ENCODE peak calls at places on chromosomes 4 and X, in five cellular contexts. O is AG10803, E is astrocyte of the spinal cord, B is AG09319, V is AG04450. A is an unnamed sample.

GRCh38 chr4:126604273-126604867 is 1028.4 kb upstream of the INTU start:
- DNase-seq in O (peak), E (peak), B (peak), V (peak), A (peak)

GRCh38 chr4:11471613-11472012 is 42.9 kb upstream of the HS3ST1 start:
- DNase-seq in O (no peak), E (no peak), B (no peak), V (no peak), A (no peak)

GRCh38 chr4:145287351-145287750 is 107.0 kb upstream of the OTUD4 start:
- DNase-seq in O (no peak), E (no peak), B (no peak), V (no peak), A (no peak)

GRCh38 chrX:30888526-30889146 is 418 bp downstream of the TAB3 start:
- DNase-seq in O (no peak), E (no peak), B (no peak), V (no peak), A (peak)

GRCh38 chrX:86946569-86946968 is 571.0 kb upstream of the KLHL4 start:
- DNase-seq in O (no peak), E (no peak), B (no peak), V (no peak), A (no peak)

GRCh38 chrX:50813843-50814661 is at the start of gene SHROOM4:
- DNase-seq in O (peak), E (peak), B (no peak), V (no peak), A (no peak)

GRCh38 chr4:42570221-42570620 is 86.7 kb downstream of the ATP8A1 start:
- DNase-seq in O (no peak), E (no peak), B (no peak), V (no peak), A (no peak)

GRCh38 chrX:154827194-154827593 is 7.3 kb downstream of the SMIM9 start:
- DNase-seq in O (peak), E (no peak), B (no peak), V (no peak), A (no peak)

GRCh38 chr4:159428293-159428692 is 325.4 kb downstream of the RAPGEF2 start:
- DNase-seq in O (no peak), E (no peak), B (no peak), V (no peak), A (no peak)

GRCh38 chr4:88320174-88320779 is 35.9 kb upstream of the PPM1K start:
- DNase-seq in O (no peak), E (peak), B (no peak), V (no peak), A (no peak)

GRCh38 chr4:185128272-185129119 is 14.6 kb upstream of the SLC25A4 start:
- DNase-seq in O (no peak), E (no peak), B (no peak), V (no peak), A (no peak)

GRCh38 chr4:139208404-139208945 is 31.5 kb upstream of the ELF2 start:
- DNase-seq in O (peak), E (peak), B (peak), V (peak), A (peak)

GRCh38 chrX:153900806-153901752 is 3.4 kb upstream of the AVPR2 start:
- DNase-seq in O (peak), E (peak), B (peak), V (peak), A (peak)

GRCh38 chrX:153450114-153450948 is 4.5 kb upstream of the TREX2 start:
- DNase-seq in O (no peak), E (no peak), B (no peak), V (no peak), A (no peak)

GRCh38 chrX:96361844-96362243 is 322.8 kb upstream of the DIAPH2 start:
- DNase-seq in O (no peak), E (no peak), B (no peak), V (no peak), A (no peak)

GRCh38 chr4:53620956-53621355 is 29.7 kb upstream of the LNX1 start:
- DNase-seq in O (no peak), E (no peak), B (no peak), V (no peak), A (no peak)

GRCh38 chr4:146795721-146796120 is 149.9 kb downstream of the TTC29 start:
- DNase-seq in O (no peak), E (no peak), B (no peak), V (no peak), A (no peak)

GRCh38 chrX:110568396-110568795 is 209.7 kb downstream of the RTL9 start:
- DNase-seq in O (no peak), E (peak), B (no peak), V (no peak), A (no peak)

GRCh38 chrX:154378059-154378798 is 866 bp upstream of the EMD start:
- DNase-seq in O (peak), E (peak), B (no peak), V (no peak), A (no peak)

GRCh38 chrX:100368167-100368566 is 41.9 kb downstream of the PCDH19 start:
- DNase-seq in O (no peak), E (no peak), B (no peak), V (no peak), A (no peak)

GRCh38 chr4:68570122-68570507 is 6.0 kb downstream of the UGT2B17 start:
- DNase-seq in O (no peak), E (no peak), B (no peak), V (no peak), A (no peak)

GRCh38 chr4:87011340-87012034 is 76.7 kb downstream of the AFF1 start:
- DNase-seq in O (peak), E (peak), B (no peak), V (no peak), A (peak)

GRCh38 chr4:97349468-97350186 is 793.6 kb downstream of the STPG2 start:
- DNase-seq in O (no peak), E (no peak), B (no peak), V (no peak), A (no peak)

GRCh38 chr4:110119880-110120279 is 78.5 kb downstream of the ELOVL6 start:
- DNase-seq in O (peak), E (peak), B (peak), V (peak), A (peak)

GRCh38 chr4:187383181-187383580 is 612.4 kb upstream of the ZFP42 start:
- DNase-seq in O (no peak), E (no peak), B (no peak), V (no peak), A (no peak)

GRCh38 chrX:118726887-118727685 is at the start of gene IL13RA1:
- DNase-seq in O (peak), E (peak), B (peak), V (no peak), A (peak)

GRCh38 chrX:52923781-52924241 is 26.7 kb downstream of the FAM156B start:
- DNase-seq in O (peak), E (peak), B (no peak), V (no peak), A (peak)

GRCh38 chr4:97656034-97656720 is 487.1 kb downstream of the STPG2 start:
- DNase-seq in O (peak), E (peak), B (no peak), V (no peak), A (peak)

GRCh38 chr4:105808030-105808429 is 87.2 kb upstream of the NPNT start:
- DNase-seq in O (no peak), E (no peak), B (no peak), V (no peak), A (no peak)

GRCh38 chrX:9357500-9358139 is 107.2 kb upstream of the TBL1X start:
- DNase-seq in O (no peak), E (no peak), B (no peak), V (no peak), A (no peak)

GRCh38 chrX:50691820-50692219 is 122.2 kb downstream of the SHROOM4 start:
- DNase-seq in O (peak), E (peak), B (no peak), V (peak), A (peak)

GRCh38 chrX:131704136-131704695 is 160.3 kb downstream of the OR13H1 start:
- DNase-seq in O (peak), E (peak), B (peak), V (no peak), A (peak)

GRCh38 chrX:153647461-153648357 is 706 bp downstream of the DUSP9 start:
- DNase-seq in O (no peak), E (no peak), B (no peak), V (no peak), A (no peak)

GRCh38 chr4:99655315-99656081 is 2.1 kb downstream of the C4orf54 start:
- DNase-seq in O (peak), E (peak), B (peak), V (peak), A (peak)

GRCh38 chr4:94848326-94848725 is 90.6 kb downstream of the BMPR1B start:
- DNase-seq in O (no peak), E (no peak), B (no peak), V (no peak), A (no peak)

GRCh38 chrX:134431894-134432293 is 28.1 kb upstream of the HPRT1 start:
- DNase-seq in O (peak), E (peak), B (no peak), V (no peak), A (peak)

GRCh38 chr4:41525129-41525528 is 12.8 kb upstream of the LIMCH1 start:
- DNase-seq in O (peak), E (peak), B (no peak), V (peak), A (no peak)

GRCh38 chr4:25966171-25966570 is 52.2 kb downstream of the SMIM20 start:
- DNase-seq in O (peak), E (peak), B (no peak), V (peak), A (no peak)

GRCh38 chrX:2614911-2615310 is 76.2 kb upstream of the CD99 start:
- DNase-seq in O (peak), E (peak), B (peak), V (peak), A (peak)

DNA sequence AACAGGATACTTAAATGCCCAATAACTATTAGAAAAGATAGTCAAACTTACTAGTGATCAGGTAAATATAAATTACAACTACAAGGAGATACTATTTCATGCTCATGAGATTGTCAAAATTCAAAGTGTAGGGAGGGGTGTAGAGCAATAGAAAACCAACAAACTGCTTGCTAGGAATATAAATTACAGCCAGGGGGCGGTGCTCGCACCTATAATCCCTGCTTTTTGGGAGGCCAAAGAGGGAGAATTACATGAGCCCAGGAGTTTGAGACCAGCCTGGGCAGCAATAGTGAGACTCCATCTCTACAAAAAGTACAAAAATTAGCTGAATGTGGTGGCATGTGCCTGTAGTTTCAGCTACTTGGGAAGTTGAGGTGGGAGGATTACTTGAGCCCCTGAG is 556.5 kb upstream of the NR3C2 start:
- DNase-seq in O (peak), E (peak), B (no peak), V (peak), A (no peak)
- TF ChIP-seq CTCF in O (peak), E (peak), B (peak), V (peak), A (peak)

GRCh38 chr4:6916587-6917444 is 7.2 kb downstream of the TBC1D14 start:
- DNase-seq in O (peak), E (no peak), B (no peak), V (no peak), A (no peak)

GRCh38 chr4:6913350-6913749 is 3.7 kb downstream of the TBC1D14 start:
- DNase-seq in O (no peak), E (no peak), B (no peak), V (no peak), A (no peak)

GRCh38 chr4:6916069-6916586 is 6.5 kb downstream of the TBC1D14 start:
- DNase-seq in O (no peak), E (no peak), B (no peak), V (no peak), A (no peak)

GRCh38 chr4:6914448-6914847 is 4.8 kb downstream of the TBC1D14 start:
- DNase-seq in O (no peak), E (no peak), B (no peak), V (no peak), A (no peak)

GRCh38 chr4:6915041-6916005 is 5.7 kb downstream of the TBC1D14 start:
- DNase-seq in O (no peak), E (no peak), B (no peak), V (no peak), A (no peak)
- TF ChIP-seq CTCF in O (no peak), E (no peak), B (no peak), V (no peak), A (no peak)

GRCh38 chr4:113328514-113328913 is 279.1 kb downstream of the ANK2 start:
- DNase-seq in O (no peak), E (no peak), B (no peak), V (no peak), A (no peak)
- TF ChIP-seq CTCF in O (peak), E (peak), B (peak), V (peak), A (peak)

GRCh38 chr4:120918788-120919187 is 3.7 kb downstream of the PRDM5 start:
- DNase-seq in O (peak), E (peak), B (peak), V (no peak), A (no peak)

GRCh38 chr4:120920666-120921065 is 1.9 kb downstream of the PRDM5 start:
- DNase-seq in O (no peak), E (no peak), B (no peak), V (no peak), A (no peak)

GRCh38 chr4:120918092-120918491 is 4.4 kb downstream of the PRDM5 start:
- DNase-seq in O (no peak), E (no peak), B (no peak), V (no peak), A (no peak)

GRCh38 chr4:120921456-120922389 is 803 bp downstream of the PRDM5 start:
- DNase-seq in O (peak), E (peak), B (peak), V (peak), A (peak)

DNA sequence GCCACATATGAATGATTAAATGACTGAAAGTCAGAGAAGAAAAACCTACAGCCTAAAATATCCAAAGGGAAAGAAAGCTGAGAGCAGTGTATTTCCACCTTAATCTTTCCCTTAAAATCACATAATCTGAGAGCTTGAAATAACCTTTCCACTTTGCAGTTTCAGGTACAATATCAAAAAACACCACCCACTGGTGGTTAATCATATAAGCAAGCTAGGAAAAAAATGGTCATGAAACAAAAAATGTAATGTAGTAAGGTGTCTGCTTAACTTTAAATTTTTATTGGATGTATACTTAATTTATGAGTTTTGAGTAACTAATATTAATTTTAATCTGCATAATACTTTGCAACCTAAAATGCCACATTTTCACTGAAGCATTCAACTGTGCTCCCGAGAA is 3.2 kb downstream of the PRDM5 start:
- DNase-seq in O (no peak), E (no peak), B (no peak), V (no peak), A (no peak)
- TF ChIP-seq CTCF in O (no peak), E (peak), B (no peak), V (peak), A (peak)